ENCODE peak calls at places on chromosomes 2 and 18, in six cellular contexts. L, Y, Q, O, Z and P are unnamed samples.

GRCh38 chr2:205259131-205259530 is 423.2 kb upstream of the NRP2 start:
- DNase-seq in L (no peak), Y (no peak), Q (no peak), O (no peak), Z (no peak), P (no peak)

GRCh38 chr2:161662373-161662772 is 38.2 kb downstream of the SLC4A10 start:
- DNase-seq in L (no peak), Y (no peak), Q (no peak), O (no peak), Z (no peak), P (no peak)

GRCh38 chr18:13983506-13983905 is 68.2 kb upstream of the MC2R start:
- DNase-seq in L (no peak), Y (no peak), Q (no peak), O (no peak), Z (no peak), P (no peak)

GRCh38 chr18:72720116-72720515 is 147.7 kb downstream of the NETO1 start:
- DNase-seq in L (no peak), Y (no peak), Q (no peak), O (no peak), Z (no peak), P (no peak)

GRCh38 chr2:191501390-191502168 is 176.4 kb upstream of the NABP1 start:
- DNase-seq in L (no peak), Y (peak; percentile 37), Q (peak; percentile 35), O (no peak), Z (no peak), P (no peak)

GRCh38 chr2:60849165-60849564 is 32.2 kb upstream of the REL start:
- DNase-seq in L (no peak), Y (no peak), Q (no peak), O (no peak), Z (no peak), P (no peak)

GRCh38 chr2:23561088-23561487 is 176.1 kb downstream of the KLHL29 start:
- DNase-seq in L (no peak), Y (no peak), Q (no peak), O (no peak), Z (no peak), P (no peak)

GRCh38 chr2:144372484-144373195 is 147.3 kb downstream of the ZEB2 start:
- DNase-seq in L (no peak), Y (no peak), Q (no peak), O (no peak), Z (no peak), P (no peak)

GRCh38 chr18:3995476-3996102 is 459.5 kb downstream of the DLGAP1 start:
- DNase-seq in L (peak; percentile 43), Y (peak; percentile 73), Q (peak; percentile 56), O (peak; percentile 69), Z (peak; percentile 38), P (peak; percentile 63)

GRCh38 chr18:37321578-37322496 is 243.8 kb downstream of the CELF4 start:
- DNase-seq in L (no peak), Y (no peak), Q (no peak), O (peak; percentile 59), Z (no peak), P (no peak)

GRCh38 chr2:75246441-75247167 is 47.3 kb upstream of the TACR1 start:
- DNase-seq in L (no peak), Y (no peak), Q (no peak), O (no peak), Z (no peak), P (no peak)

GRCh38 chr2:172095905-172096660 is 6.6 kb downstream of the DLX2 start:
- DNase-seq in L (no peak), Y (no peak), Q (no peak), O (peak; percentile 72), Z (no peak), P (no peak)

GRCh38 chr2:46493241-46493970 is 14.0 kb downstream of the TMEM247 start:
- DNase-seq in L (no peak), Y (no peak), Q (no peak), O (no peak), Z (peak; percentile 64), P (no peak)

GRCh38 chr2:69298261-69298660 is 88.8 kb downstream of the GFPT1 start:
- DNase-seq in L (no peak), Y (no peak), Q (peak; percentile 37), O (no peak), Z (no peak), P (no peak)

GRCh38 chr2:111192778-111193368 is 72.2 kb downstream of the BCL2L11 start:
- DNase-seq in L (no peak), Y (no peak), Q (no peak), O (peak; percentile 16), Z (no peak), P (no peak)

GRCh38 chr2:188456114-188456909 is 164.6 kb downstream of the GULP1 start:
- DNase-seq in L (no peak), Y (no peak), Q (no peak), O (no peak), Z (no peak), P (peak; percentile 49)

GRCh38 chr2:223270538-223270937 is 218.5 kb downstream of the KCNE4 start:
- DNase-seq in L (no peak), Y (no peak), Q (no peak), O (no peak), Z (no peak), P (no peak)

GRCh38 chr2:118881490-118882129 is 34.2 kb upstream of the EN1 start:
- DNase-seq in L (peak; percentile 67), Y (peak; percentile 55), Q (peak; percentile 62), O (peak; percentile 90), Z (no peak), P (peak; percentile 66)
- TF ChIP-seq ZNF274 in L (no peak), Y (no peak), Q (no peak), O (no peak), Z (no peak), P (no peak)

DNA sequence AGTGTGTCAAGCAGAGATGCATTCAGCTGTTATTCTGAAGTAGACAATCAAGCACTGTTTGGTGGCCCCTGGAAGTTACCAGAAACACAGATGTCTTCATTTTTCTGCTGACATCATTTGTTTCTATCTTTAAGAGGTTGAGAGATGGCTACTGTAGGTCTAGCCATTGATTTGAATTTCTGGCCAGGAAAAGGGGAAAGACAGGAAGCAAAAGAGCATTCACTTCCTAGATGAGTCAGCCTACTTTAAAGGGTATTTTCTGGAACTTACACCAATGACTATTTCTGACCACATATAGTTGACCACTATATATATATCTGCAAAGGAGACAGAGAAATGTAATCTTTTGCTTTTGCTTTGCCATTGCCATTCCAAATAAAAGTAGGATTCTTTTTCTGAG is 900.1 kb upstream of the SOX11 start:
- DNase-seq in L (no peak), Y (no peak), Q (no peak), O (no peak), Z (no peak), P (no peak)
- H3K9me3 ChIP-seq in L (peaks cover 2% of the 10 kb centered on the region), Y (peaks cover 26% of the 10 kb centered on the region), Q (peaks cover 65% of the 10 kb centered on the region), O (peaks cover 9% of the 10 kb centered on the region), Z (no peaks in the 10 kb centered on the region), P (peaks cover 10% of the 10 kb centered on the region)

DNA sequence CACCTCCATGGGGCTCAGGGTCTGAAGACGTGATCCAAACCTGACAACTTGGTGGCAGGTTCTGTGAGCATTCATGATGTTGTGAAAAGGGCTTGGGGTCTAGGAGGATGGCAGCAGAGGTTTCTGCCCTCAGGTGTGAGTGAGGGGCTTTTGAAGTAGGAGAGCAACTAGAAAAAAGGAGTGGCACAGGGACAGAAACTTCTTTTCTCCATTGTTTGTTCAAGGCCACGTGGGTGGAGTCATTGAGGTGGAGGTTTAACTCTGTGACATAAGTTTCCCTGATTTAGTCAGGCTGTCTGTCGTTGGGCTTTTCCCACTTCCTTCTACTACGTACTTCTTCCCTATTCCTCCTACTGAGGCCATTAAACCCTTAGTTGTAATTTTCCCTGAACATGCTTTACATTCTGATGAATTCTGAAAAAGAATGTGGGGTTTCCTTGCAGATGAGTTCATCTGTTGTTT is 13.1 kb downstream of the CFLAR start:
- DNase-seq in L (no peak), Y (no peak), Q (peak; percentile 78), O (no peak), Z (no peak), P (no peak)
- TF ChIP-seq ZNF274 in L (no peak), Y (no peak), Q (no peak), O (no peak), Z (no peak), P (no peak)

GRCh38 chr2:5172923-5173322 is 519.3 kb upstream of the SOX11 start:
- DNase-seq in L (no peak), Y (no peak), Q (no peak), O (no peak), Z (no peak), P (no peak)
- H3K9me3 ChIP-seq in L (no peaks in the 10 kb centered on the region), Y (peaks cover 40% of the 10 kb centered on the region), Q (peaks cover 94% of the 10 kb centered on the region), O (peaks cover 4% of the 10 kb centered on the region), Z (no peaks in the 10 kb centered on the region), P (no peaks in the 10 kb centered on the region)

GRCh38 chr2:210195066-210195852 is 24.1 kb upstream of the KANSL1L start:
- DNase-seq in L (peak; percentile 21), Y (peak; percentile 38), Q (peak; percentile 51), O (no peak), Z (no peak), P (no peak)
- TF ChIP-seq ZNF274 in L (no peak), Y (no peak), Q (no peak), O (no peak), Z (no peak), P (no peak)

GRCh38 chr2:4678937-4679336 is 975.6 kb downstream of the DCDC2C start:
- DNase-seq in L (no peak), Y (no peak), Q (no peak), O (no peak), Z (no peak), P (no peak)
- H3K9me3 ChIP-seq in L (peaks cover 2% of the 10 kb centered on the region), Y (peaks cover 36% of the 10 kb centered on the region), Q (peaks cover 54% of the 10 kb centered on the region), O (no peaks in the 10 kb centered on the region), Z (no peaks in the 10 kb centered on the region), P (no peaks in the 10 kb centered on the region)

GRCh38 chr18:41311571-41312240 is 643.3 kb upstream of the PIK3C3 start:
- DNase-seq in L (no peak), Y (no peak), Q (no peak), O (no peak), Z (no peak), P (no peak)
- TF ChIP-seq ZNF274 in L (no peak), Y (no peak), Q (no peak), O (no peak), Z (no peak), P (no peak)

DNA sequence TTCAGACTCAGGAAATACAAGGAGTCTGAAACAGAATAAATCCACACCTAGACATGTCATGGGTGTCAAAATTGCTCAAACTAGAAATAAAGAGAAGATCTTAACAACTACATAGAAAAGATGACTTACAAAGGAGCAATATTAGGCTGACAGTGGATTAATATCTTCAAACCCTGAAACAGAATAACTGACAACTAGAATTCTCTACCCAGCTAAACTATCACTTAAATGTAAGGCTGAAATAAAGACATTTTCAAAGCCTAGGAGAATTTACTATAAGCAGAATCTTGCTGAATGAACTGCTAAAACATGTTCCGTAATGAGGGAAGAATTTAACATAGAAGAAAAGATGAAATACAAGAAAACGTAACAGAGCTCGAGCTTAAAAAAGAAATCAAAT is 168.1 kb downstream of the EHBP1 start:
- DNase-seq in L (no peak), Y (no peak), Q (no peak), O (no peak), Z (no peak), P (no peak)
- H3K9me3 ChIP-seq in L (no peaks in the 10 kb centered on the region), Y (no peaks in the 10 kb centered on the region), Q (peaks cover 15% of the 10 kb centered on the region), O (no peaks in the 10 kb centered on the region), Z (peaks cover 5% of the 10 kb centered on the region), P (peaks cover 13% of the 10 kb centered on the region)

DNA sequence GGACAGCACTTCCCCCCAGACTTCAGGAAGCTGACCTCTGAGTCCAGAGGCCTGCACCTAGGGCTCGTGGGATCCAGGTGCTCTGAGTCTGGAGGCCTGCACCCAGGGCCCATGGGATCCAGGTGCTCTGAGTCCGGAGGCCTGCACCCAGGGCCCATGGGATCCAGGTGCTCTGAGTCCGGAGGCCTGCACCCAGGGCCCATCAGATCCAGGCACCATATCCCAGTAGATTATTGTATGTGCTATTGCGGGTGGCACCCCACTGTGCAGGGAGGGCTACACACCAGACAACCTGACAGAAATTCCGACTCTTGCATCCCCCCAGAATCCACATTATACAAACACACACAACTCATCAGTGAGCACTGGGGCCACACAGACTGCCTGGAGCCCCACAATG is 515.2 kb downstream of the EIPR1 start:
- DNase-seq in L (no peak), Y (no peak), Q (no peak), O (no peak), Z (no peak), P (no peak)
- TF ChIP-seq ZNF274 in L (no peak), Y (no peak), Q (no peak), O (no peak), Z (no peak), P (no peak)